ENCODE peak calls at places on chromosome 15, in six cellular contexts. Z is hepatic stellate cell, Y is HuH-7.5, O is GM10248, I is GF-D8, A is HT-29. M is an unnamed sample.

GRCh38 chr15:64732156-64732860 is 43.1 kb downstream of the RBPMS2 start:
- DNase-seq in Z (no peak), Y (peak; percentile 23), O (no peak), I (no peak), A (no peak), M (no peak)

GRCh38 chr15:68599560-68600071 is 20.8 kb downstream of the CORO2B start:
- DNase-seq in Z (peak; percentile 83), Y (no peak), O (no peak), I (no peak), A (no peak), M (no peak)

GRCh38 chr15:78051622-78052405 is 25.7 kb downstream of the TBC1D2B start:
- DNase-seq in Z (no peak), Y (no peak), O (no peak), I (no peak), A (peak; percentile 80), M (no peak)

GRCh38 chr15:41812820-41813375 is 15.0 kb upstream of the JMJD7 start:
- DNase-seq in Z (no peak), Y (no peak), O (no peak), I (no peak), A (no peak), M (no peak)

GRCh38 chr15:78104566-78105500 is 12.5 kb downstream of the SH2D7 start:
- DNase-seq in Z (no peak), Y (no peak), O (no peak), I (no peak), A (no peak), M (no peak)

GRCh38 chr15:52234596-52235541 is 43.7 kb upstream of the GNB5 start:
- DNase-seq in Z (no peak), Y (no peak), O (peak; percentile 43), I (no peak), A (no peak), M (no peak)

GRCh38 chr15:25796395-25796794 is 66.7 kb downstream of the ATP10A start:
- DNase-seq in Z (no peak), Y (no peak), O (no peak), I (no peak), A (no peak), M (no peak)

GRCh38 chr15:62323353-62323752 is 158.3 kb upstream of the C2CD4B start:
- DNase-seq in Z (no peak), Y (no peak), O (no peak), I (no peak), A (no peak), M (no peak)

GRCh38 chr15:48855501-48856440 is 22.2 kb upstream of the EID1 start:
- DNase-seq in Z (no peak), Y (peak; percentile 19), O (no peak), I (no peak), A (peak; percentile 63), M (no peak)

GRCh38 chr15:43266834-43267233 is at the start of gene TGM5:
- DNase-seq in Z (no peak), Y (no peak), O (no peak), I (no peak), A (no peak), M (no peak)

GRCh38 chr15:79944625-79945024 is 26.4 kb downstream of the BCL2A1 start:
- DNase-seq in Z (no peak), Y (no peak), O (no peak), I (no peak), A (no peak), M (no peak)

GRCh38 chr15:74543583-74543982 is 2.6 kb downstream of the ARID3B start:
- DNase-seq in Z (no peak), Y (no peak), O (no peak), I (no peak), A (peak; percentile 23), M (no peak)

GRCh38 chr15:81235781-81236507 is 39.3 kb downstream of the IL16 start:
- DNase-seq in Z (peak; percentile 22), Y (no peak), O (no peak), I (no peak), A (no peak), M (no peak)

GRCh38 chr15:38216763-38217162 is 35.9 kb upstream of the SPRED1 start:
- DNase-seq in Z (peak; percentile 14), Y (no peak), O (no peak), I (no peak), A (no peak), M (no peak)

GRCh38 chr15:60865507-60865906 is 363.6 kb downstream of the RORA start:
- DNase-seq in Z (no peak), Y (no peak), O (no peak), I (no peak), A (no peak), M (no peak)

GRCh38 chr15:39156166-39156565 is 424.7 kb upstream of the THBS1 start:
- DNase-seq in Z (peak; percentile 35), Y (no peak), O (no peak), I (no peak), A (no peak), M (no peak)

GRCh38 chr15:79311901-79312553 is 1.1 kb downstream of the TMED3 start:
- DNase-seq in Z (no peak), Y (no peak), O (peak; percentile 26), I (no peak), A (no peak), M (no peak)

GRCh38 chr15:76333720-76334437 is 2.7 kb upstream of the ISL2 start:
- DNase-seq in Z (no peak), Y (peak; percentile 88), O (no peak), I (no peak), A (peak; percentile 82), M (no peak)

GRCh38 chr15:100266166-100266565 is 75.6 kb downstream of the ADAMTS17 start:
- DNase-seq in Z (no peak), Y (no peak), O (no peak), I (no peak), A (no peak), M (no peak)

GRCh38 chr15:37136666-37137065 is 36.3 kb upstream of the MEIS2 start:
- DNase-seq in Z (no peak), Y (no peak), O (no peak), I (no peak), A (no peak), M (no peak)

GRCh38 chr15:75704263-75704615 is 8.4 kb downstream of the CSPG4 start:
- DNase-seq in Z (no peak), Y (no peak), O (no peak), I (no peak), A (no peak), M (no peak)

GRCh38 chr15:31080618-31081017 is 20.9 kb downstream of the TRPM1 start:
- DNase-seq in Z (peak; percentile 56), Y (no peak), O (no peak), I (no peak), A (peak; percentile 88), M (peak; percentile 1)

GRCh38 chr15:26376243-26376642 is 396.6 kb downstream of the GABRB3 start:
- DNase-seq in Z (no peak), Y (no peak), O (no peak), I (no peak), A (no peak), M (no peak)

GRCh38 chr15:88002721-88003120 is 253.8 kb downstream of the NTRK3 start:
- DNase-seq in Z (no peak), Y (no peak), O (no peak), I (no peak), A (no peak), M (no peak)

GRCh38 chr15:51727141-51727897 is 10.1 kb downstream of the LYSMD2 start:
- DNase-seq in Z (peak; percentile 38), Y (no peak), O (no peak), I (no peak), A (no peak), M (no peak)

GRCh38 chr15:87734571-87735373 is 521.8 kb downstream of the NTRK3 start:
- DNase-seq in Z (no peak), Y (no peak), O (no peak), I (no peak), A (no peak), M (no peak)

GRCh38 chr15:96551196-96551595 is 220.7 kb downstream of the NR2F2 start:
- DNase-seq in Z (no peak), Y (no peak), O (no peak), I (no peak), A (no peak), M (no peak)

GRCh38 chr15:59232476-59232875 is 25.8 kb downstream of the LDHAL6B start:
- DNase-seq in Z (peak; percentile 80), Y (no peak), O (no peak), I (no peak), A (no peak), M (no peak)

GRCh38 chr15:78640840-78641733 is at the start of gene CHRNB4:
- DNase-seq in Z (no peak), Y (no peak), O (no peak), I (no peak), A (no peak), M (no peak)

GRCh38 chr15:57503911-57504598 is 87.6 kb upstream of the MYZAP start:
- DNase-seq in Z (no peak), Y (no peak), O (no peak), I (no peak), A (no peak), M (no peak)

GRCh38 chr15:90539789-90540188 is 10.1 kb downstream of the CRTC3 start:
- DNase-seq in Z (no peak), Y (no peak), O (no peak), I (no peak), A (no peak), M (no peak)

GRCh38 chr15:42338500-42338899 is 20.8 kb upstream of the CAPN3 start:
- DNase-seq in Z (no peak), Y (no peak), O (no peak), I (no peak), A (no peak), M (no peak)

GRCh38 chr15:66369773-66370651 is 13.5 kb upstream of the TIPIN start:
- DNase-seq in Z (peak; percentile 32), Y (no peak), O (peak; percentile 53), I (peak; percentile 54), A (peak; percentile 48), M (peak; percentile 15)

GRCh38 chr15:48266029-48266428 is 59.9 kb downstream of the SLC12A1 start:
- DNase-seq in Z (no peak), Y (no peak), O (no peak), I (no peak), A (no peak), M (no peak)

GRCh38 chr15:92305342-92305741 is 88.3 kb upstream of the ST8SIA2 start:
- DNase-seq in Z (no peak), Y (no peak), O (no peak), I (no peak), A (no peak), M (no peak)

GRCh38 chr15:31465083-31465955 is 138.7 kb downstream of the KLF13 start:
- DNase-seq in Z (no peak), Y (no peak), O (no peak), I (no peak), A (peak; percentile 77), M (no peak)